ENCODE peak calls at places on chromosome 5, in four cellular contexts. P is posterior vena cava, S is NCI-H524, Z is ELR. L is an unnamed sample.

GRCh38 chr5:138179277-138179857 is 455 bp downstream of the KIF20A start:
- DNase-seq in P (no peak), S (no peak), Z (peak; percentile 46), L (peak; percentile 26)

GRCh38 chr5:139472410-139473030 is 1.7 kb downstream of the SMIM33 start:
- DNase-seq in P (no peak), S (no peak), Z (no peak), L (no peak)

GRCh38 chr5:140202078-140202477 is 27.1 kb downstream of the CYSTM1 start:
- DNase-seq in P (no peak), S (no peak), Z (peak; percentile 80), L (no peak)

GRCh38 chr5:131417240-131417869 is 153.5 kb downstream of the CDC42SE2 start:
- DNase-seq in P (peak; percentile 92), S (peak; percentile 35), Z (peak; percentile 76), L (peak; percentile 56)

GRCh38 chr5:75089137-75089536 is 36.8 kb upstream of the GCNT4 start:
- DNase-seq in P (no peak), S (no peak), Z (peak; percentile 9), L (no peak)

GRCh38 chr5:6291961-6292360 is 86.4 kb downstream of the MED10 start:
- DNase-seq in P (no peak), S (peak; percentile 44), Z (peak; percentile 22), L (no peak)

GRCh38 chr5:142959683-142960308 is 189.6 kb downstream of the ARHGAP26 start:
- DNase-seq in P (no peak), S (no peak), Z (peak; percentile 62), L (no peak)

GRCh38 chr5:144368556-144368955 is 197.9 kb downstream of the KCTD16 start:
- DNase-seq in P (no peak), S (no peak), Z (peak; percentile 35), L (no peak)

GRCh38 chr5:67209141-67209771 is 12.7 kb upstream of the CD180 start:
- DNase-seq in P (no peak), S (peak; percentile 48), Z (peak; percentile 74), L (peak; percentile 76)

GRCh38 chr5:15008476-15008875 is 136.9 kb upstream of the ANKH start:
- DNase-seq in P (peak; percentile 98), S (no peak), Z (peak; percentile 94), L (no peak)

GRCh38 chr5:32810812-32811211 is 99.7 kb downstream of the NPR3 start:
- DNase-seq in P (no peak), S (no peak), Z (no peak), L (no peak)

GRCh38 chr5:62779010-62779422 is 200.4 kb downstream of the LRRC70 start:
- DNase-seq in P (no peak), S (peak; percentile 14), Z (peak; percentile 77), L (peak; percentile 65)

GRCh38 chr5:21862986-21863385 is 990.2 kb downstream of the CDH12 start:
- DNase-seq in P (no peak), S (no peak), Z (no peak), L (no peak)

GRCh38 chr5:100464418-100464817 is 70.8 kb upstream of the FAM174A start:
- DNase-seq in P (no peak), S (no peak), Z (peak; percentile 88), L (no peak)

GRCh38 chr5:7927466-7928375 is 58.8 kb downstream of the MTRR start:
- DNase-seq in P (no peak), S (peak; percentile 55), Z (peak; percentile 74), L (peak; percentile 78)

GRCh38 chr5:33261305-33261704 is 179.5 kb upstream of the TARS1 start:
- DNase-seq in P (no peak), S (no peak), Z (peak; percentile 89), L (no peak)

GRCh38 chr5:28523887-28524637 is 1485.7 kb upstream of the CDH9 start:
- DNase-seq in P (no peak), S (no peak), Z (peak; percentile 23), L (no peak)

GRCh38 chr5:14816374-14816998 is 55.1 kb downstream of the ANKH start:
- DNase-seq in P (no peak), S (no peak), Z (peak; percentile 47), L (no peak)

GRCh38 chr5:161851691-161852299 is 3.9 kb downstream of the GABRA1 start:
- DNase-seq in P (no peak), S (no peak), Z (peak; percentile 0), L (no peak)

GRCh38 chr5:175853573-175854230 is 17.7 kb upstream of the CPLX2 start:
- DNase-seq in P (peak; percentile 88), S (no peak), Z (no peak), L (no peak)

GRCh38 chr5:37792976-37793328 is 46.9 kb downstream of the GDNF start:
- DNase-seq in P (no peak), S (no peak), Z (peak; percentile 96), L (no peak)

GRCh38 chr5:161299053-161299452 is 247.5 kb downstream of the GABRB2 start:
- DNase-seq in P (no peak), S (no peak), Z (no peak), L (no peak)

GRCh38 chr5:172792693-172793570 is 21.9 kb upstream of the DUSP1 start:
- DNase-seq in P (no peak), S (no peak), Z (peak; percentile 37), L (no peak)

GRCh38 chr5:96384353-96384752 is 48.7 kb downstream of the PCSK1 start:
- DNase-seq in P (peak; percentile 31), S (no peak), Z (peak; percentile 87), L (no peak)

GRCh38 chr5:87074934-87075541 is 192.6 kb upstream of the RASA1 start:
- DNase-seq in P (no peak), S (no peak), Z (no peak), L (no peak)

GRCh38 chr5:32329395-32329834 is 16.7 kb upstream of the MTMR12 start:
- DNase-seq in P (peak; percentile 86), S (peak; percentile 76), Z (peak; percentile 76), L (peak; percentile 82)

GRCh38 chr5:14577964-14578363 is 3.6 kb upstream of the OTULINL start:
- DNase-seq in P (no peak), S (no peak), Z (peak; percentile 9), L (no peak)

GRCh38 chr5:50666261-50667078 is at the start of gene PARP8:
- DNase-seq in P (peak; percentile 87), S (peak; percentile 14), Z (peak; percentile 55), L (peak; percentile 62)

GRCh38 chr5:59185757-59186385 is 603.0 kb downstream of the RAB3C start:
- DNase-seq in P (no peak), S (no peak), Z (no peak), L (no peak)